ENCODE peak calls at places on chromosomes 7 and 10, in six cellular contexts. T is hepatocyte, V is heart left ventricle, R is mesothelial cell of epicardium, Z is esophagus squamous epithelium, O is D721Med. E is an unnamed sample.

GRCh38 chr7:75575488-75576112 is 83.5 kb downstream of the SPDYE5 start:
- DNase-seq in V (no peak), O (peak), T (no peak), R (no peak), Z (no peak), E (peak)

GRCh38 chr7:140534743-140535142 is 55.4 kb upstream of the MKRN1 start:
- DNase-seq in O (no peak), V (no peak), T (no peak), Z (no peak), R (no peak), E (peak)

GRCh38 chr7:142711722-142712616 is 37.3 kb upstream of the PRSS1 start:
- DNase-seq in Z (no peak), O (no peak), T (peak), V (no peak), R (no peak), E (peak)

GRCh38 chr10:133141963-133142350 is 18.1 kb upstream of the KNDC1 start:
- DNase-seq in R (peak), V (no peak), T (no peak), Z (no peak), O (no peak), E (no peak)

GRCh38 chr10:74011762-74012161 is 13.8 kb downstream of the VCL start:
- DNase-seq in V (peak), O (no peak), Z (no peak), T (peak), R (no peak), E (peak)

GRCh38 chr10:6737758-6738463 is 157.8 kb upstream of the PRKCQ start:
- DNase-seq in T (peak), V (no peak), R (no peak), O (no peak), Z (no peak), E (no peak)

GRCh38 chr7:131039355-131039762 is 288.3 kb upstream of the MKLN1 start:
- DNase-seq in T (no peak), Z (no peak), V (no peak), O (no peak), R (no peak), E (no peak)

GRCh38 chr7:27994639-27995038 is 186.0 kb downstream of the JAZF1 start:
- DNase-seq in V (no peak), R (no peak), T (no peak), O (no peak), Z (no peak), E (no peak)

GRCh38 chr7:105808703-105809590 is 67.5 kb downstream of the ATXN7L1 start:
- DNase-seq in O (no peak), V (no peak), Z (no peak), T (no peak), R (no peak), E (no peak)

GRCh38 chr7:108434030-108434429 is 22.2 kb downstream of the NRCAM start:
- DNase-seq in R (no peak), O (no peak), Z (no peak), T (no peak), V (no peak), E (no peak)

GRCh38 chr7:36084485-36085091 is 68.5 kb upstream of the EEPD1 start:
- DNase-seq in Z (no peak), T (peak), O (no peak), V (no peak), R (no peak), E (peak)

GRCh38 chr10:91680521-91680920 is 47.6 kb upstream of the PPP1R3C start:
- DNase-seq in R (no peak), Z (no peak), O (no peak), T (no peak), V (no peak), E (no peak)

GRCh38 chr7:135169141-135169935 is 1.2 kb downstream of the CYREN start:
- DNase-seq in R (no peak), O (no peak), T (peak), Z (no peak), V (no peak), E (no peak)

GRCh38 chr10:119769886-119770285 is 44.0 kb downstream of the INPP5F start:
- DNase-seq in Z (no peak), O (no peak), V (no peak), T (no peak), R (no peak), E (no peak)

GRCh38 chr10:103125323-103126267 is 67.5 kb downstream of the NT5C2 start:
- DNase-seq in V (no peak), R (no peak), T (no peak), Z (no peak), O (no peak), E (no peak)

GRCh38 chr7:124723012-124723411 is 42.6 kb downstream of the GPR37 start:
- DNase-seq in T (no peak), R (no peak), V (no peak), Z (no peak), O (no peak), E (no peak)

GRCh38 chr7:155767562-155768437 is 44.5 kb downstream of the SHH start:
- DNase-seq in Z (no peak), V (no peak), T (no peak), O (no peak), R (no peak), E (no peak)

DNA sequence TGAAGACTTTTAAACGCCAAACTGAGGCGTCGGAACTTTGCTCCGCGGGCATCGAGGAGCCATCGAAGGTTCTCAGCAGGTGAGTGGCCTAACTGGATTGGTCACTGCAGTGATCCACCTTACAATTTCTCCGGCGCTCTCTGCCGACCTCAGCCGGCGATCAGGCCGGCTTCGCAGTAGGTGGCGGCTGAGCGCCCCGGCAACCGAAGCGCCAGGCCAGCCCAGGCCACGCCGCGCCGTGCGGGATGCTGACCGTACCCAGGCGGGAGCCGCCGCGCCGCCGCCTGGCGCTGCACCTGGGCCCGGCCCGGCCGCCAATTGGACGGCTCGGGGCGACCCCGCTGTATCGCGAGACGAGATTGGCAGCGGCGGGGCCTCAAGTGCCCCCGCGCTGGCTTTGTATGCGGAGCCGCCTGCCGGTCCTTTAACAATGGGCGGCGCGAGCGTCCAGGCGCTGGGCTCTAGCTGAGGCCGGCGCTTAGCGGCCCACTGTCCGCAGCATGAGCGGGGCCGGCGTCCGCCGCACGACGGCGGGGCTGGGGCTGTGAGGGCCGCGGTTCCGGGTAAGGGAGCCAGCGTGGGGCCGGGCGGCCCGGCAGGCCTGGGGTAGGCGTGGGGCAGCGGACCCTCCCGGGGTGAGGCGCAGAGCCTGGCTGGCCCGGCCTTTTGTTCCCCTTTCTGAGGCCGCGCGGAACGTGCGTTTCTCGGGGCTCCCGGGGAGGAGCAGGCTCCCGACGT is at the start of gene CCNJ:
- DNase-seq in T (peak), Z (peak), V (peak), O (peak), R (peak), E (peak)
- TF ChIP-seq CTCF in T (peak), Z (no peak), V (no peak), O (no peak), R (no peak), E (no peak)

GRCh38 chr7:158327012-158327411 is 260.6 kb downstream of the PTPRN2 start:
- DNase-seq in O (no peak), Z (no peak), V (no peak), R (no peak), T (no peak), E (no peak)

GRCh38 chr7:158323741-158324396 is 263.8 kb downstream of the PTPRN2 start:
- DNase-seq in O (no peak), V (no peak), T (no peak), Z (no peak), R (no peak), E (no peak)

GRCh38 chr7:158324397-158325360 is 262.9 kb downstream of the PTPRN2 start:
- DNase-seq in O (no peak), Z (no peak), V (no peak), R (no peak), T (no peak), E (no peak)

GRCh38 chr7:158327571-158328180 is 259.9 kb downstream of the PTPRN2 start:
- DNase-seq in Z (no peak), V (no peak), R (no peak), T (no peak), O (no peak), E (no peak)

DNA sequence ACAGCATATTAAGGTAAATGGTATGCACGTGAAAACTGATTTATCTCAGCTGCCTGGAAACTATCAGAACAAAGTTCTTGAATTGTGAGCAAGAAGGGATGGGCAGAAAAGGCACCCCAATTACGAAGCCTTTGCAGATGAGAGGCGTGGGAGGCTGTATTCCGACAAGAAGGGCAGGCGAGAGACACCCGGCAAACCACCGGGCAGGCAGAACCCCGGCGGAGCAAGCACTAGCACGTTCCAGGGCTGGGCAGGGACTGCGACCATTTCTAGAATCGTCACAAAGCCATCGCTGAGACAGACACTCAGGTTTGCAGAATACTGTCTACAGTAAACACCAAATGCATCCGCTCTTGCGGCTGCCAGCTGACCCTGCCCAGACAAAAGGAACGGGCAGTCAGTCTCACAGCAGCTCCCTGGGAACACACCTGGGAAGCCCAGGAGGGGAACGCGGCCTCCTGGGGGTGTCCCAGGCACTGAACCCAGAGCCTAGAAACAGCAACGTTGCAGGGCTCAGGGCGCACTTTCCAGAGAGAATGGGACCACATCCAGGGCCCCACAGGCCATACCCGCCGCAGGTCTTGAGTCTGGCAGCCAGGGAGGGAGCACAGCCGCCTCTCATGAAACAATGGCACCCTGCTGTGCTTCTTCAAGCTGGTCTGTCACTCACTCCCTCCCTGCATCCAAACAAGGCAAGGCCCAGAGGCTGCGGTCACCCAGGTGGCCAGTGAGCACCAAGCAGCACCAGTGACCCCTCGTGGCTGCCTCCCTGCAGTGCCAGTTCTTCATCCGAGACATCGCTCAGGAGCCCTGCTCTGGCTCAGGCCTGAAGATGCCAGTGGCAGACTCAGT is 261.9 kb downstream of the PTPRN2 start:
- DNase-seq in Z (no peak), V (no peak), R (no peak), O (no peak), T (peak), E (no peak)
- TF ChIP-seq CTCF in Z (no peak), V (peak), R (no peak), O (no peak), T (peak), E (no peak)

GRCh38 chr10:30384051-30384674 is 35.1 kb upstream of the MTPAP start:
- DNase-seq in R (no peak), Z (no peak), O (no peak), V (no peak), T (no peak), E (no peak)

GRCh38 chr10:30383366-30383765 is 34.3 kb upstream of the MTPAP start:
- DNase-seq in T (no peak), O (no peak), V (no peak), Z (no peak), R (no peak), E (no peak)

GRCh38 chr10:30386801-30387588 is 37.9 kb upstream of the MTPAP start:
- DNase-seq in Z (no peak), R (no peak), O (no peak), V (no peak), T (no peak), E (no peak)

GRCh38 chr10:30387646-30388243 is 38.7 kb upstream of the MTPAP start:
- DNase-seq in O (no peak), T (no peak), R (no peak), Z (no peak), V (no peak), E (no peak)

GRCh38 chr10:30384791-30385201 is 35.7 kb upstream of the MTPAP start:
- DNase-seq in Z (no peak), V (no peak), O (peak), T (peak), R (no peak), E (no peak)
- TF ChIP-seq CTCF in Z (no peak), V (no peak), O (no peak), T (peak), R (no peak), E (peak)

DNA sequence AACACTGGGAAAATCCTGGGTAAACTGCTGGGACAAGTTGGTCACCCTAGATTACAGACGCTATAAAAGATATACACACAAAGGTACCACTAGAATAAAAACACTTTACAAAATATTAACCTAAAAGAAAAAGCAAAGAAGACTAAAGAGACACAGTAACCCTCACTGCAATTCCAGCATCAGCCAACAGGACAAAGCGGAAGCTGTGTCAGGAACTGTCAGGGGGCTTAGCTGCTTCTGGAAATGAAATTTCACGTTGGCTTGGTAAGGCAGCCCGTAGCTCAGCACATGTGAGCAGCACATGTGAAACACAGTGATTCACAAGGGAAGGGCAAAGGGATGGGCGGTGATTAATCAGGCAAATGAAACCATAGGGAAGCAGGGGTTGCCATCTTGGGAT is 195.3 kb downstream of the MGMT start:
- DNase-seq in V (no peak), T (no peak), Z (no peak), R (no peak), O (no peak), E (no peak)
- TF ChIP-seq CTCF in V (no peak), T (no peak), Z (no peak), R (peak), O (no peak), E (no peak)

E was measured in AG09319.